ENCODE peak calls at places on chromosomes 4 and X, in four cellular contexts. E is fibroblast of pulmonary artery, C is NCI-H146, G is iris pigment epithelial cell. H is an unnamed sample.

GRCh38 chr4:111689731-111690130 is 455.5 kb upstream of the FAM241A start:
- DNase-seq in E (no peak), G (peak), C (no peak), H (peak)

GRCh38 chrX:151039351-151039750 is 56.2 kb downstream of the HMGB3 start:
- DNase-seq in G (no peak), E (no peak), C (no peak), H (no peak)

GRCh38 chrX:65723706-65724105 is 56.3 kb downstream of the MSN start:
- DNase-seq in C (no peak), G (peak), E (no peak), H (no peak)

GRCh38 chr4:71709961-71710360 is 73.9 kb downstream of the GC start:
- DNase-seq in C (no peak), G (peak), E (peak), H (no peak)

GRCh38 chr4:166144607-166145006 is 271.6 kb downstream of the TLL1 start:
- DNase-seq in E (peak), C (no peak), G (peak), H (no peak)

GRCh38 chr4:139756391-139757180 is 91.0 kb downstream of the MGST2 start:
- DNase-seq in E (no peak), G (no peak), C (no peak), H (no peak)

GRCh38 chr4:109395694-109396093 is 37.9 kb upstream of the SEC24B start:
- DNase-seq in C (no peak), E (no peak), G (no peak), H (no peak)

GRCh38 chrX:152878976-152879755 is 18.7 kb upstream of the ZNF185 start:
- DNase-seq in C (no peak), G (no peak), E (no peak), H (peak)

GRCh38 chr4:27692098-27692679 is 831.5 kb downstream of the STIM2 start:
- DNase-seq in G (peak), E (peak), C (peak), H (peak)

GRCh38 chrX:95290455-95290854 is 1394.2 kb upstream of the DIAPH2 start:
- DNase-seq in G (no peak), E (no peak), C (no peak), H (no peak)

GRCh38 chr4:40182041-40182440 is 14.8 kb upstream of the RHOH start:
- DNase-seq in G (no peak), E (no peak), C (no peak), H (no peak)

GRCh38 chr4:98293089-98293887 is 32.1 kb downstream of the RAP1GDS1 start:
- DNase-seq in G (no peak), E (peak), C (no peak), H (no peak)

GRCh38 chrX:105461013-105461412 is 240.5 kb upstream of the TEX13A start:
- DNase-seq in G (peak), C (no peak), E (no peak), H (peak)

GRCh38 chr4:108498925-108499324 is 121.5 kb upstream of the RPL34 start:
- DNase-seq in C (no peak), G (no peak), E (no peak), H (no peak)

GRCh38 chrX:45715787-45716186 is 515.1 kb upstream of the DIPK2B start:
- DNase-seq in E (no peak), G (peak), C (no peak), H (peak)

GRCh38 chr4:128333309-128334006 is 45.8 kb upstream of the PGRMC2 start:
- DNase-seq in C (no peak), E (peak), G (no peak), H (no peak)